ENCODE peak calls at places on chromosomes 4 and X, in ten cellular contexts. L is NCI-H1092, T is SK-N-SH, X is neural crest cell, P is neural progenitor cell, U is nephron progenitor cell, K is T-helper 22 cell, V is ACHN, H is A172, C is RWPE1. A is an unnamed sample.

GRCh38 chr4:2689825-2690700 is 66.1 kb downstream of the TNIP2 start:
- DNase-seq in T (no peak), L (no peak), H (peak), V (peak), P (no peak), U (no peak), K (no peak), C (no peak), X (no peak), A (no peak)

GRCh38 chr4:26020083-26020668 is 106.2 kb downstream of the SMIM20 start:
- DNase-seq in C (peak), K (no peak), L (no peak), U (no peak), V (no peak), H (no peak), X (no peak), T (no peak), P (no peak), A (no peak)

GRCh38 chrX:29858714-29859113 is 356.6 kb upstream of the MAGEB2 start:
- DNase-seq in T (no peak), P (no peak), L (no peak), C (no peak), H (peak), V (no peak), U (no peak), K (no peak), X (no peak), A (no peak)

GRCh38 chr4:122100508-122100907 is 51.6 kb upstream of the BLTP1 start:
- DNase-seq in V (no peak), X (no peak), P (peak), C (no peak), L (no peak), U (no peak), T (no peak), K (no peak), H (no peak), A (no peak)

GRCh38 chr4:45453258-45453841 is 670.5 kb downstream of the GABRG1 start:
- DNase-seq in K (no peak), H (peak), T (peak), P (peak), U (peak), C (peak), X (no peak), V (peak), L (no peak), A (no peak)

GRCh38 chr4:61521451-61521850 is 321.3 kb downstream of the ADGRL3 start:
- DNase-seq in V (no peak), T (no peak), C (no peak), H (no peak), P (no peak), X (no peak), U (no peak), L (no peak), K (no peak), A (no peak)

GRCh38 chr4:123398803-123399637 is 2.4 kb downstream of the SPRY1 start:
- DNase-seq in V (peak), L (peak), X (peak), U (peak), H (peak), P (peak), K (peak), C (no peak), T (peak), A (no peak)

GRCh38 chr4:29581469-29581868 is 1138.7 kb upstream of the PCDH7 start:
- DNase-seq in P (no peak), U (no peak), K (no peak), V (no peak), H (no peak), C (no peak), T (no peak), L (no peak), X (no peak), A (peak)

GRCh38 chrX:120446503-120446902 is 22.6 kb downstream of the LAMP2 start:
- DNase-seq in P (no peak), T (no peak), K (no peak), L (no peak), U (no peak), C (no peak), X (no peak), H (peak), V (no peak), A (peak)

GRCh38 chr4:91280551-91281290 is 1023.0 kb upstream of the GRID2 start:
- DNase-seq in K (no peak), P (no peak), U (no peak), V (no peak), T (no peak), L (peak), C (no peak), X (no peak), H (no peak), A (no peak)

GRCh38 chr4:128521156-128521555 is 233.5 kb upstream of the PGRMC2 start:
- DNase-seq in P (no peak), H (no peak), X (no peak), L (no peak), V (no peak), T (no peak), U (no peak), K (no peak), C (no peak), A (no peak)

GRCh38 chr4:81470456-81471327 is 1.0 kb downstream of the RASGEF1B start:
- DNase-seq in X (no peak), C (no peak), K (no peak), P (peak), H (no peak), U (peak), V (peak), L (peak), T (no peak), A (peak)

GRCh38 chrX:124268099-124268498 is 64.4 kb upstream of the TEX13D start:
- DNase-seq in K (no peak), H (no peak), V (no peak), L (no peak), U (no peak), X (no peak), T (no peak), P (no peak), C (no peak), A (no peak)

GRCh38 chr4:20019310-20020015 is 232.2 kb upstream of the SLIT2 start:
- DNase-seq in C (peak), K (no peak), X (no peak), T (no peak), P (no peak), L (no peak), H (no peak), V (no peak), U (no peak), A (no peak)

GRCh38 chr4:6020633-6021032 is 2.4 kb upstream of the C4orf50 start:
- DNase-seq in L (no peak), U (no peak), C (no peak), K (no peak), P (no peak), T (no peak), H (no peak), X (no peak), V (no peak), A (no peak)

GRCh38 chr4:74449571-74450297 is 4.8 kb downstream of the AREG start:
- DNase-seq in K (no peak), X (no peak), U (no peak), H (peak), P (no peak), L (no peak), T (no peak), V (no peak), C (peak), A (no peak)

GRCh38 chr4:183249854-183250253 is 70.2 kb downstream of the CLDN22 start:
- DNase-seq in X (no peak), U (no peak), K (no peak), L (peak), P (peak), C (peak), V (peak), H (peak), T (peak), A (no peak)